ENCODE peak calls at places on chromosomes 1 and 21, in nine cellular contexts. X is heart right ventricle, P is IMR-90, J is H1, E is body of pancreas, N is Peyer's patch, F is tibial nerve, U is HCT116, Q is left ventricle myocardium inferior. H is an unnamed sample.

GRCh38 chr1:177310326-177310725 is 139.6 kb downstream of the BRINP2 start:
- DNase-seq in X (no peak), F (no peak), E (no peak), U (no peak), Q (no peak), N (no peak), P (no peak), J (no peak), H (no peak)

GRCh38 chr1:41844255-41844654 is 74.5 kb downstream of the HIVEP3 start:
- DNase-seq in U (no peak), N (no peak), Q (no peak), F (no peak), E (no peak), P (no peak), J (no peak), X (no peak), H (no peak)

GRCh38 chr1:24364605-24364974 is 45.4 kb downstream of the GRHL3 start:
- DNase-seq in P (no peak), X (no peak), F (no peak), E (no peak), N (peak), U (peak), Q (no peak), J (no peak), H (no peak)

GRCh38 chr1:236850580-236850979 is 55.5 kb downstream of the MTR start:
- DNase-seq in P (no peak), N (no peak), U (no peak), Q (no peak), X (no peak), E (no peak), F (no peak), J (no peak), H (no peak)

GRCh38 chr1:24052119-24052695 is 59.7 kb downstream of the MYOM3 start:
- DNase-seq in P (peak), U (no peak), J (no peak), F (no peak), E (no peak), Q (no peak), X (no peak), N (no peak), H (no peak)

GRCh38 chr1:27594542-27595510 is 9.1 kb downstream of the AHDC1 start:
- DNase-seq in E (no peak), P (peak), Q (no peak), F (no peak), J (no peak), X (no peak), N (no peak), U (no peak), H (peak)

GRCh38 chr1:180571832-180572636 is 13.3 kb downstream of the OVAAL start:
- DNase-seq in X (no peak), N (no peak), E (no peak), F (no peak), J (no peak), P (peak), Q (no peak), U (peak), H (no peak)

GRCh38 chr21:44275041-44275440 is 10.6 kb upstream of the AIRE start:
- DNase-seq in P (no peak), U (no peak), N (no peak), Q (no peak), X (no peak), F (no peak), E (no peak), J (no peak), H (no peak)

GRCh38 chr1:246110343-246111219 is 396.5 kb downstream of the SMYD3 start:
- DNase-seq in E (no peak), F (no peak), N (no peak), P (peak), U (no peak), Q (no peak), X (no peak), J (no peak), H (no peak)

DNA sequence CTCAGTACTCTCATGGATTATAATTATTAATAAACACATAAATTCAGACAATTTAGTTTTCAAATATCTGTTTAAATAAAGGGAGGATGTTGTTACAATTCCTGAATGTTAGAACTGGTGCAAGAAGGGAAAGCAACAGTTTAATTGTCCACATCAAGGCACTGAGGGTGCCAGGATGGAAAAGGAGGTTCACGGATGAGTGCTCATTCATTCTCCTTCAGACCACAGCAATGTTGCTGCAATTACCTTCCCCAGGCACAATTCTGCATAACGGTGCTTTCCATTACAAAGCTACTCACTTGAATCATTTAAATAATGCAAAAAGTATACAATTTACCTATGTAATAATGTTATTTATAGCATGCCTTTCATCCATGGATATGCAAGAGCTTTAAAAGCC is 52.3 kb upstream of the COG2 start:
- DNase-seq in N (no peak), U (no peak), J (no peak), P (no peak), Q (no peak), E (no peak), X (no peak), F (no peak), H (no peak)
- H3K4me3 ChIP-seq in N (no peak), U (no peak), J (no peak), P (no peak), Q (no peak), E (no peak), X (no peak), F (no peak), H (no peak)

GRCh38 chr1:230287674-230288315 is 138.3 kb downstream of the PGBD5 start:
- DNase-seq in U (no peak), X (no peak), N (no peak), P (no peak), E (peak), F (no peak), J (no peak), Q (no peak), H (no peak)

GRCh38 chr1:230288641-230289349 is 137.3 kb downstream of the PGBD5 start:
- DNase-seq in E (peak), Q (no peak), P (peak), U (no peak), F (no peak), X (no peak), J (no peak), N (no peak), H (no peak)

GRCh38 chr1:230291731-230292620 is 134.2 kb downstream of the PGBD5 start:
- DNase-seq in J (no peak), P (no peak), U (no peak), X (no peak), N (no peak), E (no peak), Q (no peak), F (no peak), H (peak)

GRCh38 chr1:230286890-230287269 is 139.3 kb downstream of the PGBD5 start:
- DNase-seq in N (no peak), E (peak), X (no peak), J (no peak), P (no peak), Q (no peak), U (no peak), F (no peak), H (no peak)

GRCh38 chr1:230289350-230289644 is 136.8 kb downstream of the PGBD5 start:
- DNase-seq in P (no peak), J (no peak), N (no peak), F (no peak), E (peak), U (no peak), Q (no peak), X (no peak), H (no peak)
- TF ChIP-seq CTCF in P (no peak), J (no peak), N (no peak), F (no peak), E (no peak), U (no peak), Q (no peak), X (no peak), H (no peak)

DNA sequence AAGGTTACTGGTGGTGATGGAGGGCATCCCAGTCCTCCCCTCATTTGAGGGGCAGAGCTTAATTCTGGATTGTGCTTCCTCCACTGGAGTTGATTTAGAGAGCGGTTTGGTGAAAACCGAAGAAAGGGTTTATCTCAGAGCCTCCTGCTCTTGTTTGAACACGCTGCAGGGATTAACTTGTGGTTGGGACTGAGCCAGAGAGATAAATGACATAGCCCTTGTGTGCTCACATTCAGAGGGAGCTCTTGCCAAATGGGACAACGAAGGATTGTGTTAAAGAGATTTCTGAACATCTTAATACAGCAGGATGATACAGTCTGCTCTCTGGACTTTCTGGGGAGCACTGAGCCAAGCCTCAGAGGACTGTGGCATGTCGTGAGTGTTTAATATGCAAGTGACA is 308.2 kb downstream of the DISC1 start:
- DNase-seq in X (peak), J (no peak), N (no peak), Q (no peak), E (peak), F (no peak), P (peak), U (no peak), H (no peak)
- H3K27ac ChIP-seq in X (no peak), J (no peak), N (no peak), Q (peak), E (no peak), F (no peak), P (no peak), U (no peak), H (no peak)

DNA sequence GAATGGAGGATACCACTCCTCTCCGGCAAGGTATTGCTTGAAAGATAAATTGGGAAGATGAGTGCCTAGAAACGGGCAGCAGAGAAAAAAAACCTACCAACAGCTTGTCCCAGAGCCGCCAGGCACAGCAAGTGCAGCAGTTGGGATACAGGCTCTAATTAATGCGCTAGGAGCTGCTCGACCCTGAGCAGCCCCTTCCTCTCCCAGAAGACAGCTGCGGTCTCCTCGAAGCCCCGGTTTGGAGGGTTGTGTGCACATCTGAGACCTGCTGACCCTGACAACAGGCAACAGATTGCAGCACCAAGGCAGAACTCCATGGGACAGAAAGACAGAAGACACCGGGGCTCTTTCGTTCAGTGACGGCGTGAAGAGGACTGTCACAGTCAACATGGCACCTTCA is 101.4 kb downstream of the TSEN15 start:
- DNase-seq in N (no peak), U (no peak), P (no peak), Q (no peak), X (no peak), E (no peak), J (no peak), F (no peak), H (no peak)
- H3K4me3 ChIP-seq in N (no peak), U (no peak), P (no peak), Q (peak), X (peak), E (no peak), J (no peak), F (peak), H (peak)

GRCh38 chr21:36615274-36615964 is 83.5 kb upstream of the SIM2 start:
- DNase-seq in P (no peak), N (no peak), Q (no peak), E (no peak), J (peak), U (peak), X (no peak), F (no peak), H (no peak)
- TF ChIP-seq CTCF in P (peak), N (no peak), Q (no peak), E (no peak), J (peak), U (peak), X (no peak), F (no peak), H (no peak)

GRCh38 chr1:213201380-213202155 is 150.5 kb downstream of the RPS6KC1 start:
- DNase-seq in X (no peak), F (no peak), N (no peak), Q (no peak), J (no peak), P (peak), U (no peak), E (no peak), H (no peak)
- H3K27ac ChIP-seq in X (no peak), F (no peak), N (no peak), Q (no peak), J (no peak), P (no peak), U (no peak), E (no peak), H (no peak)

DNA sequence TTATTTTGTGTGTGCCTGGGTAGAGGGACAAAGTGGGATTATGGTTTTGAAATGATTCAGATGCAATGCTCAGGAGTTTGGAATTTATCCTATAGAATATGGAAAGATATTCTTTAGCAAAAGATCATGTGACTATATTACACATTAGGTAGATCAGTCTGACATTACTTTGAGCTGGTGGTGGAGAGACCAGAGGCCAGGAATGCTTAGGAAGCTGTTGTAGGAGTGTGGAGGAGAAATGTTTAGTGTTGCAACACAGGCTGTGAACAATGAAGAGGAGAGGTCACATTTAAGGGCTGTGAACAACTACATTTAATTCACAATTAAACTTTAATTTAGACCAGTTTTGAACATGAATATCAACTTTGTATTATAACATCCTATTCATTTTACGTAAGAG is 45.3 kb upstream of the PODN start:
- DNase-seq in E (no peak), J (no peak), U (no peak), N (no peak), Q (no peak), X (no peak), P (peak), F (no peak), H (no peak)
- H3K4me3 ChIP-seq in E (no peak), J (no peak), U (no peak), N (no peak), Q (no peak), X (no peak), P (no peak), F (no peak), H (no peak)

GRCh38 chr1:233998926-233999325 is 94.5 kb downstream of the SLC35F3 start:
- DNase-seq in J (no peak), E (no peak), P (no peak), Q (no peak), U (no peak), N (no peak), X (no peak), F (no peak), H (no peak)

GRCh38 chr1:234004575-234004974 is 100.1 kb downstream of the SLC35F3 start:
- DNase-seq in P (no peak), N (no peak), X (no peak), F (no peak), Q (no peak), U (no peak), E (no peak), J (no peak), H (no peak)

GRCh38 chr1:234001817-234002216 is 97.3 kb downstream of the SLC35F3 start:
- DNase-seq in P (no peak), N (no peak), X (no peak), J (no peak), E (no peak), U (no peak), F (no peak), Q (no peak), H (no peak)

DNA sequence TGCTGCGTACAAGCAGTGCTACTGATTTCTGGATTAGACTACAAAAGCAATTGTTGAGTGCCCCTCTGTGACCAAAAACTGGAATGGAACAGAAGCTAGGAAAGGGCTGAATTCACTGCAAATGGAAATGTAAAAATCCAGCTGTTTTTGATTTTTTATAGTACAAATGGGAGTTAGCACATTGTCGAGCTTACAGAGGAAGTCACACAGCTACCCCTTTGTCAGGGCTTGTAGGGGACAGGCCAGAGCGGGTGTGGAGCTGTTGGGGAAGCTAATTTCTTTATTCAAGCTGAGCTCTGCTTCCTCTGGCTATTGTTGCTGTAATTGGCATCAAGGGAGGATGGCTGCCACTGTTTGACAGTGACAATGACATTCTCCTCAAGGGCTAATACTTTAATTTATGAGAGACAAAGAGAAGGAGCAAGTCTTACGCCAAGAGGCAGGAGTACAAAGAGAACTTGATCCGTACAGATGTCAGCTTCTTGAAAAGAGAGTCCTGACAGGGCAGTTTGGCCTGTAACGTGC is 96.1 kb downstream of the SLC35F3 start:
- DNase-seq in E (no peak), N (no peak), Q (no peak), P (no peak), J (no peak), U (no peak), F (no peak), X (no peak), H (no peak)
- TF ChIP-seq CTCF in E (no peak), N (no peak), Q (no peak), P (no peak), J (no peak), U (no peak), F (no peak), X (no peak), H (no peak)